ENCODE peak calls at places on chromosomes 4 and X, in six cellular contexts. One of them, this sample, is unnamed.

GRCh38 chr4:154361450-154361849 is 130.1 kb downstream of the DCHS2 start:
- DNase-seq in brain microvascular endothelial cell: no peak
- DNase-seq in SJSA1: no peak
- DNase-seq in lower lobe of right lung: no peak
- DNase-seq in mammary epithelial cell: no peak
- DNase-seq in heart right ventricle: no peak
- DNase-seq in this sample: no peak

GRCh38 chr4:7154351-7154981 is 37.9 kb upstream of the SORCS2 start:
- DNase-seq in brain microvascular endothelial cell: no peak
- DNase-seq in SJSA1: no peak
- DNase-seq in lower lobe of right lung: peak; percentile 25
- DNase-seq in mammary epithelial cell: no peak
- DNase-seq in heart right ventricle: no peak
- DNase-seq in this sample: no peak

GRCh38 chr4:168164915-168165548 is 72.7 kb downstream of the ANXA10 start:
- DNase-seq in brain microvascular endothelial cell: no peak
- DNase-seq in SJSA1: no peak
- DNase-seq in lower lobe of right lung: no peak
- DNase-seq in mammary epithelial cell: no peak
- DNase-seq in heart right ventricle: no peak
- DNase-seq in this sample: no peak

GRCh38 chr4:114519368-114519767 is 79.2 kb upstream of the UGT8 start:
- DNase-seq in brain microvascular endothelial cell: no peak
- DNase-seq in SJSA1: no peak
- DNase-seq in lower lobe of right lung: no peak
- DNase-seq in mammary epithelial cell: no peak
- DNase-seq in heart right ventricle: no peak
- DNase-seq in this sample: peak; percentile 24

GRCh38 chrX:6226053-6226645 is 2.5 kb downstream of the NLGN4X start:
- DNase-seq in brain microvascular endothelial cell: no peak
- DNase-seq in SJSA1: peak; percentile 2
- DNase-seq in lower lobe of right lung: no peak
- DNase-seq in mammary epithelial cell: peak; percentile 15
- DNase-seq in heart right ventricle: no peak
- DNase-seq in this sample: no peak

GRCh38 chr4:137668885-137669284 is 136.6 kb upstream of the PCDH18 start:
- DNase-seq in brain microvascular endothelial cell: no peak
- DNase-seq in SJSA1: no peak
- DNase-seq in lower lobe of right lung: no peak
- DNase-seq in mammary epithelial cell: no peak
- DNase-seq in heart right ventricle: no peak
- DNase-seq in this sample: no peak

GRCh38 chrX:151713859-151714258 is 2.0 kb upstream of the FATE1 start:
- DNase-seq in brain microvascular endothelial cell: peak; percentile 13
- DNase-seq in SJSA1: peak; percentile 4
- DNase-seq in lower lobe of right lung: no peak
- DNase-seq in mammary epithelial cell: peak; percentile 8
- DNase-seq in heart right ventricle: no peak
- DNase-seq in this sample: peak; percentile 56

GRCh38 chr4:159455675-159456235 is 352.9 kb downstream of the RAPGEF2 start:
- DNase-seq in brain microvascular endothelial cell: peak; percentile 62
- DNase-seq in SJSA1: peak; percentile 60
- DNase-seq in lower lobe of right lung: no peak
- DNase-seq in mammary epithelial cell: peak; percentile 32
- DNase-seq in heart right ventricle: no peak
- DNase-seq in this sample: peak; percentile 59

GRCh38 chr4:52852696-52853095 is 9.4 kb upstream of the RASL11B start:
- DNase-seq in brain microvascular endothelial cell: no peak
- DNase-seq in SJSA1: no peak
- DNase-seq in lower lobe of right lung: no peak
- DNase-seq in mammary epithelial cell: no peak
- DNase-seq in heart right ventricle: no peak
- DNase-seq in this sample: no peak

GRCh38 chr4:168892456-168892855 is 117.6 kb downstream of the CBR4 start:
- DNase-seq in brain microvascular endothelial cell: no peak
- DNase-seq in SJSA1: no peak
- DNase-seq in lower lobe of right lung: no peak
- DNase-seq in mammary epithelial cell: no peak
- DNase-seq in heart right ventricle: no peak
- DNase-seq in this sample: no peak

GRCh38 chr4:20603671-20604313 is 96.5 kb upstream of the PACRGL start:
- DNase-seq in brain microvascular endothelial cell: peak; percentile 48
- DNase-seq in SJSA1: no peak
- DNase-seq in lower lobe of right lung: no peak
- DNase-seq in mammary epithelial cell: peak; percentile 77
- DNase-seq in heart right ventricle: no peak
- DNase-seq in this sample: no peak

GRCh38 chrX:137600769-137601168 is 34.8 kb downstream of the ZIC3 start:
- DNase-seq in brain microvascular endothelial cell: no peak
- DNase-seq in SJSA1: no peak
- DNase-seq in lower lobe of right lung: no peak
- DNase-seq in mammary epithelial cell: no peak
- DNase-seq in heart right ventricle: no peak
- DNase-seq in this sample: no peak

GRCh38 chr4:13092702-13093101 is 391.4 kb downstream of the RAB28 start:
- DNase-seq in brain microvascular endothelial cell: no peak
- DNase-seq in SJSA1: no peak
- DNase-seq in lower lobe of right lung: no peak
- DNase-seq in mammary epithelial cell: no peak
- DNase-seq in heart right ventricle: no peak
- DNase-seq in this sample: no peak

GRCh38 chr4:186643501-186644315 is 79.9 kb downstream of the FAT1 start:
- DNase-seq in brain microvascular endothelial cell: no peak
- DNase-seq in SJSA1: peak; percentile 40
- DNase-seq in lower lobe of right lung: no peak
- DNase-seq in mammary epithelial cell: peak; percentile 77
- DNase-seq in heart right ventricle: no peak
- DNase-seq in this sample: no peak

GRCh38 chr4:25448379-25449109 is 71.5 kb downstream of the ANAPC4 start:
- DNase-seq in brain microvascular endothelial cell: no peak
- DNase-seq in SJSA1: peak; percentile 24
- DNase-seq in lower lobe of right lung: no peak
- DNase-seq in mammary epithelial cell: peak; percentile 34
- DNase-seq in heart right ventricle: no peak
- DNase-seq in this sample: peak; percentile 87

GRCh38 chr4:183437452-183437851 is 7.0 kb upstream of the CDKN2AIP start:
- DNase-seq in brain microvascular endothelial cell: no peak
- DNase-seq in SJSA1: no peak
- DNase-seq in lower lobe of right lung: no peak
- DNase-seq in mammary epithelial cell: no peak
- DNase-seq in heart right ventricle: no peak
- DNase-seq in this sample: no peak

GRCh38 chr4:129240816-129241215 is 144.9 kb downstream of the C4orf33 start:
- DNase-seq in brain microvascular endothelial cell: peak; percentile 35
- DNase-seq in SJSA1: no peak
- DNase-seq in lower lobe of right lung: no peak
- DNase-seq in mammary epithelial cell: no peak
- DNase-seq in heart right ventricle: no peak
- DNase-seq in this sample: no peak

GRCh38 chr4:40409835-40410234 is 74.7 kb downstream of the CHRNA9 start:
- DNase-seq in brain microvascular endothelial cell: peak; percentile 5
- DNase-seq in SJSA1: no peak
- DNase-seq in lower lobe of right lung: no peak
- DNase-seq in mammary epithelial cell: peak; percentile 56
- DNase-seq in heart right ventricle: no peak
- DNase-seq in this sample: peak; percentile 14

GRCh38 chr4:25993564-25994185 is 79.7 kb downstream of the SMIM20 start:
- DNase-seq in brain microvascular endothelial cell: no peak
- DNase-seq in SJSA1: no peak
- DNase-seq in lower lobe of right lung: no peak
- DNase-seq in mammary epithelial cell: no peak
- DNase-seq in heart right ventricle: peak; percentile 32
- DNase-seq in this sample: peak; percentile 89

GRCh38 chrX:35115205-35115604 is 172.6 kb downstream of the FAM47B start:
- DNase-seq in brain microvascular endothelial cell: peak; percentile 41
- DNase-seq in SJSA1: peak; percentile 23
- DNase-seq in lower lobe of right lung: no peak
- DNase-seq in mammary epithelial cell: no peak
- DNase-seq in heart right ventricle: no peak
- DNase-seq in this sample: no peak

GRCh38 chr4:20618729-20619128 is 81.5 kb upstream of the PACRGL start:
- DNase-seq in brain microvascular endothelial cell: no peak
- DNase-seq in SJSA1: no peak
- DNase-seq in lower lobe of right lung: no peak
- DNase-seq in mammary epithelial cell: no peak
- DNase-seq in heart right ventricle: no peak
- DNase-seq in this sample: no peak

GRCh38 chr4:90030953-90031352 is 96.2 kb upstream of the CCSER1 start:
- DNase-seq in brain microvascular endothelial cell: no peak
- DNase-seq in SJSA1: no peak
- DNase-seq in lower lobe of right lung: no peak
- DNase-seq in mammary epithelial cell: peak; percentile 16
- DNase-seq in heart right ventricle: no peak
- DNase-seq in this sample: peak; percentile 61

GRCh38 chr4:52873191-52873590 is 11.1 kb downstream of the RASL11B start:
- DNase-seq in brain microvascular endothelial cell: no peak
- DNase-seq in SJSA1: no peak
- DNase-seq in lower lobe of right lung: no peak
- DNase-seq in mammary epithelial cell: peak; percentile 60
- DNase-seq in heart right ventricle: no peak
- DNase-seq in this sample: peak; percentile 86

GRCh38 chrX:153371256-153371655 is 29.9 kb downstream of the PNMA6E start:
- DNase-seq in brain microvascular endothelial cell: no peak
- DNase-seq in SJSA1: no peak
- DNase-seq in lower lobe of right lung: no peak
- DNase-seq in mammary epithelial cell: no peak
- DNase-seq in heart right ventricle: no peak
- DNase-seq in this sample: no peak

GRCh38 chr4:6338175-6338950 is 68.7 kb downstream of the WFS1 start:
- DNase-seq in brain microvascular endothelial cell: no peak
- DNase-seq in SJSA1: no peak
- DNase-seq in lower lobe of right lung: peak; percentile 41
- DNase-seq in mammary epithelial cell: no peak
- DNase-seq in heart right ventricle: no peak
- DNase-seq in this sample: no peak

GRCh38 chrX:52271212-52271611 is 86.5 kb downstream of the MAGED4 start:
- DNase-seq in brain microvascular endothelial cell: no peak
- DNase-seq in SJSA1: no peak
- DNase-seq in lower lobe of right lung: no peak
- DNase-seq in mammary epithelial cell: peak; percentile 9
- DNase-seq in heart right ventricle: no peak
- DNase-seq in this sample: peak; percentile 7

GRCh38 chrX:136687457-136687856 is 39.5 kb downstream of the CD40LG start:
- DNase-seq in brain microvascular endothelial cell: no peak
- DNase-seq in SJSA1: no peak
- DNase-seq in lower lobe of right lung: no peak
- DNase-seq in mammary epithelial cell: no peak
- DNase-seq in heart right ventricle: no peak
- DNase-seq in this sample: no peak

GRCh38 chrX:147914609-147915008 is 2.9 kb downstream of the FMR1 start:
- DNase-seq in brain microvascular endothelial cell: no peak
- DNase-seq in SJSA1: no peak
- DNase-seq in lower lobe of right lung: no peak
- DNase-seq in mammary epithelial cell: no peak
- DNase-seq in heart right ventricle: no peak
- DNase-seq in this sample: no peak

GRCh38 chr4:181578911-181579310 is 664.3 kb upstream of the TENM3 start:
- DNase-seq in brain microvascular endothelial cell: no peak
- DNase-seq in SJSA1: no peak
- DNase-seq in lower lobe of right lung: no peak
- DNase-seq in mammary epithelial cell: no peak
- DNase-seq in heart right ventricle: no peak
- DNase-seq in this sample: no peak

GRCh38 chr4:181582595-181582994 is 660.6 kb upstream of the TENM3 start:
- DNase-seq in brain microvascular endothelial cell: no peak
- DNase-seq in SJSA1: no peak
- DNase-seq in lower lobe of right lung: no peak
- DNase-seq in mammary epithelial cell: no peak
- DNase-seq in heart right ventricle: no peak
- DNase-seq in this sample: no peak
- H3K4me3 ChIP-seq in brain microvascular endothelial cell: no peak overlapping the region
- H3K4me3 ChIP-seq in SJSA1: no peak overlapping the region
- H3K4me3 ChIP-seq in lower lobe of right lung: no peak overlapping the region
- H3K4me3 ChIP-seq in mammary epithelial cell: no peak overlapping the region
- H3K4me3 ChIP-seq in heart right ventricle: no peak overlapping the region
- H3K4me3 ChIP-seq in this sample: no peak overlapping the region

DNA sequence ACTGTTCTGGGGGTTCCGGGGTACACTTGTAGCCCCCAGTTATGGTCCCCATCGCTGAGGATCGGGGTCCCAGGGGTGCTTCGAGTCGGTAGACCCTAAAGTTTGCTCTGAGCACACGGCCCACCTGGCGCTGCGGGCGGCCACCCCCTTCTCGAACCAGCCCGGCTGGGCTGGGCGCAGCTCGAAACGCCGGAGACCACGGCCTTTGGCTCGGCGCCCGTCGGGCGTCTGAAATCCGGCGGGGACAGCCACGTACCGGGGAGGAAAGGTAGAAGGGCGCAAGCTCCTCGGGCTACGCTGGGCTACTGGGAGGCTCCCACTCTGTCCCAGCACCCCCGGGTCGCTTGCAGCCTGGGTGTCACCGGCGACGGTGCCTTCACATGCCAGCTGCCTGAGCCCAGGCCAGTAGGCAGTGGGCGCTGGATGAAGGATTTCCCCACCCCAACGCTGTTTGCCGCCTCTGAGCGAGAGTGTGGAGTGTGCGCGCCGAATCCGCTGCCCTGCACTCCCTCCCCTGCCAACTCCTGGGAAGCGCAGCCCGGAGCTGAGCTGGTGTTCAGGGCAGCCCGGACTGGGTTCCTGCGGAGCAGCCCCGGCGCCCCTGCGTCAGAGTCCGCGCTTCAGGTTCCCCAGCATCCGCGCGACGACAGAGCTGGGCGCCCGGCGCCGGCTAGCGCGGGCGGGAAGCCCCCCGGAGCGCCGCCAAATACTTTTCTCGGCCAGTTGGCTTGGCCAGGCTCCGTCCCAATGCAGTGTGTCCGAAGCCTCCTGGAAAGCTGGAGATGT is 637 bp downstream of the MAMLD1 start:
- DNase-seq in brain microvascular endothelial cell: no peak
- DNase-seq in SJSA1: peak; percentile 58
- DNase-seq in lower lobe of right lung: peak; percentile 47
- DNase-seq in mammary epithelial cell: peak; percentile 45
- DNase-seq in heart right ventricle: peak; percentile 22
- DNase-seq in this sample: peak; percentile 65
- H3K27me3 ChIP-seq in brain microvascular endothelial cell: no peaks in the 10 kb centered on the region
- H3K27me3 ChIP-seq in SJSA1: no peaks in the 10 kb centered on the region
- H3K27me3 ChIP-seq in lower lobe of right lung: peaks cover 5% of the 10 kb centered on the region
- H3K27me3 ChIP-seq in mammary epithelial cell: no peaks in the 10 kb centered on the region
- H3K27me3 ChIP-seq in heart right ventricle: no peaks in the 10 kb centered on the region
- H3K27me3 ChIP-seq in this sample: no peaks in the 10 kb centered on the region

GRCh38 chr4:2793578-2793919 is 664 bp downstream of the SH3BP2 start:
- DNase-seq in brain microvascular endothelial cell: no peak
- DNase-seq in SJSA1: peak; percentile 24
- DNase-seq in lower lobe of right lung: peak; percentile 79
- DNase-seq in mammary epithelial cell: no peak
- DNase-seq in heart right ventricle: peak; percentile 55
- DNase-seq in this sample: no peak
- H3K4me3 ChIP-seq in brain microvascular endothelial cell: peak overlapping the region; percentile 57
- H3K4me3 ChIP-seq in SJSA1: peak overlapping the region; percentile 44
- H3K4me3 ChIP-seq in lower lobe of right lung: peak overlapping the region; percentile 72
- H3K4me3 ChIP-seq in mammary epithelial cell: peak overlapping the region; percentile 42
- H3K4me3 ChIP-seq in heart right ventricle: peak overlapping the region; percentile 81
- H3K4me3 ChIP-seq in this sample: peak overlapping the region; percentile 45

DNA sequence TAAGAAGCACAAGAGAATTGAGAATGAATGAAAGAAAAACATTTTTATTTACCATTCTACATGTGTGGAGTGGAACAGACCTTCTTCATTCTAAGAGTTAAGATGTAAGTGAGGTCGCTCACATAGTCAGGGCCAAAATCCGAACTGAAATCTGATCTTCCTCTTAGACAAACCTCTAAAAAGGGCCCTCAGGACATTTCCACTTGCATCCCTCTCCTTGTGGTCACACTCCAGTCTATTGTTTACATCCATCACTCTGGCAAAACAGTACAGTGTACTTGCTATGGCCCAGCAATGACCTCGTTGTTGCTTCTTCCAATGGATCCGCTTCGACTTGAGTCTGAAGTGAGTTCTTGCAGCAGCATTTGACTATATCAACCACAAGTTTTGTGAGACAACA is 54.2 kb downstream of the MOSPD2 start:
- DNase-seq in brain microvascular endothelial cell: no peak
- DNase-seq in SJSA1: no peak
- DNase-seq in lower lobe of right lung: no peak
- DNase-seq in mammary epithelial cell: no peak
- DNase-seq in heart right ventricle: no peak
- DNase-seq in this sample: peak; percentile 69
- H3K27me3 ChIP-seq in brain microvascular endothelial cell: no peaks in the 10 kb centered on the region
- H3K27me3 ChIP-seq in SJSA1: no peaks in the 10 kb centered on the region
- H3K27me3 ChIP-seq in lower lobe of right lung: no peaks in the 10 kb centered on the region
- H3K27me3 ChIP-seq in mammary epithelial cell: no peaks in the 10 kb centered on the region
- H3K27me3 ChIP-seq in heart right ventricle: no peaks in the 10 kb centered on the region
- H3K27me3 ChIP-seq in this sample: no peaks in the 10 kb centered on the region

This sample was measured in SJCRH30.